ENCODE peak calls at places on chromosomes 13 and 19, in six cellular contexts. U is A673; K is activated gamma-delta T cell treated with anti-CD3 and anti-CD28 coated beads, Interleukin-2, amount 50 U/mL, for 16 hours; Z is CD4-positive, alpha-beta T cell; A is GM12891; B is M059J. P is an unnamed sample.

GRCh38 chr13:40485611-40486517 is 180.6 kb downstream of the FOXO1 start:
- DNase-seq in U (no peak), K (peak), Z (peak), A (peak), B (no peak), P (no peak)

GRCh38 chr19:35446194-35446593 is 1.9 kb upstream of the FFAR2 start:
- DNase-seq in U (no peak), K (no peak), Z (no peak), A (no peak), B (no peak), P (no peak)

GRCh38 chr13:39684531-39685137 is 29.2 kb downstream of the COG6 start:
- DNase-seq in U (peak), K (no peak), Z (no peak), A (no peak), B (peak), P (peak)

GRCh38 chr19:50632151-50632835 is 7.4 kb downstream of the SYT3 start:
- DNase-seq in U (no peak), K (no peak), Z (no peak), A (no peak), B (no peak), P (no peak)

GRCh38 chr13:39900106-39900750 is 244.8 kb downstream of the COG6 start:
- DNase-seq in U (peak), K (no peak), Z (no peak), A (no peak), B (peak), P (peak)

GRCh38 chr13:32669030-32669646 is 82.9 kb downstream of the PDS5B start:
- DNase-seq in U (peak), K (no peak), Z (no peak), A (no peak), B (peak), P (peak)

GRCh38 chr13:41917641-41918040 is 43.3 kb downstream of the VWA8 start:
- DNase-seq in U (no peak), K (no peak), Z (no peak), A (no peak), B (peak), P (peak)

GRCh38 chr19:52991484-52991883 is 22.2 kb upstream of the ERVV-1 start:
- DNase-seq in U (no peak), K (no peak), Z (no peak), A (no peak), B (peak), P (peak)

GRCh38 chr13:29684441-29684840 is 89.0 kb upstream of the SLC7A1 start:
- DNase-seq in U (no peak), K (no peak), Z (no peak), A (no peak), B (peak), P (no peak)

GRCh38 chr13:94660695-94661324 is 51.5 kb downstream of the SOX21 start:
- DNase-seq in U (peak), K (no peak), Z (no peak), A (no peak), B (peak), P (peak)

GRCh38 chr13:106129273-106129672 is 406.2 kb downstream of the EFNB2 start:
- DNase-seq in U (no peak), K (no peak), Z (no peak), A (no peak), B (no peak), P (no peak)

GRCh38 chr13:22665531-22665930 is 515.2 kb upstream of the SGCG start:
- DNase-seq in U (no peak), K (no peak), Z (no peak), A (no peak), B (no peak), P (no peak)

GRCh38 chr13:23610187-23610576 is 40.0 kb downstream of the TNFRSF19 start:
- DNase-seq in U (no peak), K (no peak), Z (no peak), A (no peak), B (peak), P (no peak)

GRCh38 chr13:110965038-110965754 is 50.3 kb upstream of the ANKRD10 start:
- DNase-seq in U (no peak), K (no peak), Z (no peak), A (no peak), B (peak), P (no peak)